ENCODE peak calls at places on chromosome 11, in seven cellular contexts. K, V, B, U, R, A and J are unnamed samples.
A peak's percentile ranks its signal among the peaks of the same experiment; 100 is the strongest.

GRCh38 chr11:123191939-123192338 is 3.1 kb downstream of the CLMP start:
- DNase-seq in U (no peak), K (no peak), A (no peak), R (no peak), B (no peak), V (no peak), J (no peak)

GRCh38 chr11:65496304-65497140 is 2.3 kb upstream of the MALAT1 start:
- DNase-seq in V (no peak), R (no peak), K (no peak), A (no peak), U (peak; percentile 87), B (no peak), J (no peak)

GRCh38 chr11:132643239-132643638 is 889.1 kb downstream of the OPCML start:
- DNase-seq in R (no peak), A (no peak), K (no peak), V (no peak), U (no peak), B (no peak), J (no peak)

GRCh38 chr11:33610903-33611302 is 89.7 kb downstream of the C11orf91 start:
- DNase-seq in V (no peak), B (no peak), A (no peak), K (no peak), R (no peak), U (no peak), J (no peak)

GRCh38 chr11:58645854-58646253 is 23.4 kb downstream of the CNTF start:
- DNase-seq in B (no peak), V (no peak), A (no peak), R (no peak), U (no peak), K (no peak), J (no peak)

GRCh38 chr11:58058276-58059010 is 27.7 kb downstream of the OR6Q1 start:
- DNase-seq in R (no peak), V (peak; percentile 35), A (peak; percentile 62), K (no peak), U (no peak), B (no peak), J (no peak)

GRCh38 chr11:67389477-67389876 is 2.3 kb upstream of the RAD9A start:
- DNase-seq in R (no peak), A (peak; percentile 83), U (no peak), B (peak; percentile 65), K (no peak), V (peak; percentile 61), J (peak; percentile 67)

GRCh38 chr11:120167659-120168058 is 29.7 kb upstream of the TRIM29 start:
- DNase-seq in A (no peak), R (no peak), B (no peak), K (no peak), V (no peak), U (no peak), J (no peak)

GRCh38 chr11:66685276-66686099 is 7.8 kb upstream of the RBM4B start:
- DNase-seq in K (no peak), U (peak; percentile 80), V (no peak), A (no peak), R (no peak), B (no peak), J (no peak)

GRCh38 chr11:17483505-17483904 is 6.9 kb upstream of the ABCC8 start:
- DNase-seq in K (no peak), V (no peak), A (no peak), B (no peak), U (no peak), R (no peak), J (no peak)

GRCh38 chr11:65089621-65090020 is 5.6 kb downstream of the ZFPL1 start:
- DNase-seq in R (no peak), A (no peak), B (no peak), U (no peak), V (no peak), K (no peak), J (no peak)

GRCh38 chr11:72237112-72237931 is 6.7 kb downstream of the PHOX2A start:
- DNase-seq in U (peak; percentile 83), A (no peak), B (no peak), K (no peak), V (no peak), R (no peak), J (no peak)

GRCh38 chr11:117547188-117547831 is 219.7 kb downstream of the CEP164 start:
- DNase-seq in A (no peak), B (no peak), K (no peak), U (no peak), V (no peak), R (no peak), J (no peak)

GRCh38 chr11:29802522-29802921 is 214.3 kb downstream of the KCNA4 start:
- DNase-seq in R (no peak), V (no peak), A (no peak), U (no peak), B (no peak), K (no peak), J (no peak)

GRCh38 chr11:44565746-44566558 is 489 bp downstream of the CD82 start:
- DNase-seq in A (no peak), B (no peak), V (no peak), R (no peak), K (no peak), U (no peak), J (no peak)

GRCh38 chr11:16738949-16739262 is 459 bp downstream of the C11orf58 start:
- DNase-seq in B (no peak), K (no peak), A (no peak), R (no peak), V (no peak), U (no peak), J (no peak)

GRCh38 chr11:67031791-67032561 is 9.0 kb downstream of the SYT12 start:
- DNase-seq in U (no peak), V (no peak), R (no peak), A (no peak), B (no peak), K (no peak), J (no peak)

GRCh38 chr11:67543585-67543984 is 20.3 kb upstream of the CABP2 start:
- DNase-seq in K (no peak), U (no peak), V (no peak), A (peak; percentile 53), B (no peak), R (no peak), J (no peak)

GRCh38 chr11:65486570-65487466 is 12.0 kb upstream of the MALAT1 start:
- DNase-seq in V (no peak), R (no peak), K (no peak), U (peak; percentile 83), B (no peak), A (peak; percentile 20), J (no peak)

GRCh38 chr11:128796275-128796674 is 70.8 kb downstream of the KCNJ1 start:
- DNase-seq in U (no peak), K (no peak), V (no peak), R (no peak), B (no peak), A (no peak), J (no peak)

GRCh38 chr11:15627560-15627959 is 512.8 kb downstream of the INSC start:
- DNase-seq in U (no peak), R (no peak), A (no peak), V (no peak), K (no peak), B (no peak), J (no peak)

GRCh38 chr11:119029340-119030028 is 1.2 kb downstream of the SLC37A4 start:
- DNase-seq in U (no peak), R (no peak), K (no peak), B (no peak), V (peak; percentile 85), A (peak; percentile 91), J (no peak)

GRCh38 chr11:114209904-114210303 is 86.3 kb upstream of the NNMT start:
- DNase-seq in B (no peak), V (no peak), K (no peak), U (no peak), A (no peak), R (no peak), J (no peak)

GRCh38 chr11:61061081-61061826 is 41.0 kb upstream of the CD5 start:
- DNase-seq in A (no peak), K (no peak), V (no peak), B (no peak), U (peak; percentile 85), R (peak; percentile 53), J (no peak)

DNA sequence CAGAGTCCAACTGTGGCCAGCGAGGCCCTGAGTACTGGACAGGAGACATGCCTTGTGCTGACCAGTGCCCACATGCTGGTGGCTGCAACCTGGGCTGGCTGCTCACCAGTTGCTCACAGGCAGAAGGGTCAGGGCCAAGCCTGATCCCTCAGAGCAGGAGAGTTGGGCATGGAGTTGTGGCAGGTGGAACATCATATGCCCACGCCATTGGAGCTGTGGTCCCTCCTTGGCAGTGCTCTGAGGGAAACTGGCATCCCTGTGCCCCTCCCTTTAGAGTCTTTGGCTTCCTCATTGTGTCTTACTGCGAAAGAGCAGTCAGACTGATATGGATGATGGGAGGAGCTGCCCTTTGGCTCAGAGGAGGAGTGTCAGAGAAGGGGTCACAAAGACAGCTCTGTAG is 3.2 kb upstream of the MYEOV start:
- DNase-seq in U (no peak), R (no peak), B (no peak), V (no peak), K (no peak), A (peak; percentile 67), J (no peak)
- TF ChIP-seq CTCF in U (no peak), R (no peak), B (no peak), V (no peak), K (no peak), A (no peak), J (no peak)

DNA sequence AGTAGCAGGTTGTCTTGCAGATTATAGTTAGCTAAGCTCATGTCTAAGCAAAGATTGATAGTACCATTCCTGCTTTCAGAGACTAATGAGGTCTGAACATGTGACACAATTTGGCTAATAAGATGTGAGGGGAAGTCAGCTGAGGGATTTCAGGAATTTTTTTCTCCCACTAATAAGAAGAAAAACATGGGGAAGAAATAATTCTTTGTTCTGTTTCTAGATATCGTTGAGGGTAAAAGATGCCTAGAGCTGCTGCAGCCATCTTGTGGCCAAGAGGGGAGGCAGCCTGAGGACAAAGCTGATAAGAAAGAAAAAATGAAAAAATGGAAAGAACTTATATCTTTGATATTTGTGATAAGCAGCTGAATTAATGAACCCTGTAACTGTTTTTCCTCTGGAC is 1334.4 kb downstream of the LRRC4C start:
- DNase-seq in K (no peak), R (no peak), V (no peak), B (no peak), A (no peak), U (no peak), J (no peak)
- TF ChIP-seq CTCF in K (peak; percentile 28), R (no peak), V (no peak), B (no peak), A (no peak), U (no peak), J (peak; percentile 45)

GRCh38 chr11:23112987-23113886 is 253.0 kb upstream of the CCDC179 start:
- DNase-seq in V (peak; percentile 75), U (no peak), R (no peak), A (peak; percentile 87), B (peak; percentile 60), K (no peak), J (no peak)
- TF ChIP-seq CTCF in V (peak; percentile 80), U (no peak), R (no peak), A (peak; percentile 46), B (peak; percentile 61), K (peak; percentile 29), J (peak; percentile 81)

DNA sequence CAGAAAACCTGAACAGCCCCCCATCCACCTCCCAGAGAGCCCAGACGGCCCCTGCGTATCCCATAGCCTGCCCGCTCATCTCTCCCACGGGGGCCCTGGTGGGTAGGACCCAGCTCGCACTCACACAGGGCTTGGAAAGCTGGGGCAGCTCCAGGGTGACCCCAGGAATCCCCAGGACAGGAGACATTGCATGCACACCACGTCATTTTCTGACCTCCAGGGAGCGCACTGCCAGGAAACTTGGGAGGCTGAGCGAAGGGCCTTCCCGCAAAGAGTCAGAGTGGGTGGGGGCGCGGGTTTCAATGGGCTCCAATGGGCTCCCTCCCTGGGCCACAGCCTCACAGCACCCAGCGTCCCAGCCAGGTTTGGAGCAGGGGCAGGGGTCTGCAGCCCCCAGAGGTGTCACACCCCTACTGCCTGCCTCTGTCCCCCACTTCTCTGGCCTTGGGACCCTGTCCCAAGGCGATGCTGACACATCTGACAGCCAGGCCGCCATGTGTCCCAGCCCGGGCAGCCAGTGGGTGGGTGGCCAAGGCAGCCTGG is 8.2 kb upstream of the SYT8 start:
- DNase-seq in R (no peak), K (peak; percentile 68), U (peak; percentile 84), B (no peak), A (peak; percentile 74), V (peak; percentile 59), J (no peak)
- TF ChIP-seq CTCF in R (no peak), K (no peak), U (no peak), B (peak; percentile 48), A (no peak), V (no peak), J (no peak)